ENCODE peak calls at places on chromosomes 13 and 19, in six cellular contexts. X is stimulated activated CD4-positive, alpha-beta T cell treated with anti-CD3 and anti-CD28 coated beads, Interleukin-2, amount 100 ng/mL, for 48 hours; I is BJ; L is fibroblast of pulmonary artery; A is activated T-helper 2 cell treated with anti-CD3 and anti-CD28 coated beads, Interferon-gamma antibody, Interleukin-2, Interleukin-4, amounts not matched to agents 10 μg/mL and 5 μg/mL and 100 μg/mL, durations not matched to agents 14 hours and 24 hours and 36 hours; F is ascending aorta. G is an unnamed sample.

GRCh38 chr19:44847144-44848035 is 1.3 kb downstream of the NECTIN2 start:
- DNase-seq in X (no peak), I (no peak), L (peak; percentile 50), A (no peak), F (peak; percentile 85), G (peak; percentile 76)

GRCh38 chr13:59960683-59961082 is 203.0 kb downstream of the DIAPH3 start:
- DNase-seq in X (no peak), I (no peak), L (peak; percentile 10), A (no peak), F (no peak), G (no peak)

GRCh38 chr13:73228546-73228945 is 169.7 kb downstream of the KLF5 start:
- DNase-seq in X (no peak), I (no peak), L (peak; percentile 18), A (peak; percentile 16), F (no peak), G (no peak)

GRCh38 chr13:100633461-100633860 is 41.1 kb downstream of the TMTC4 start:
- DNase-seq in X (no peak), I (peak; percentile 66), L (peak; percentile 91), A (no peak), F (no peak), G (peak; percentile 41)

GRCh38 chr13:38624822-38625221 is 62.1 kb upstream of the FREM2 start:
- DNase-seq in X (no peak), I (no peak), L (no peak), A (no peak), F (no peak), G (no peak)

GRCh38 chr13:96036515-96036914 is 16.7 kb downstream of the UGGT2 start:
- DNase-seq in X (no peak), I (no peak), L (no peak), A (no peak), F (no peak), G (no peak)

GRCh38 chr19:50669319-50670101 is 20.3 kb downstream of the C19orf81 start:
- DNase-seq in X (peak; percentile 45), I (no peak), L (peak; percentile 54), A (peak; percentile 36), F (no peak), G (no peak)

GRCh38 chr19:2150794-2151338 is 500 bp downstream of the AP3D1 start:
- DNase-seq in X (no peak), I (no peak), L (no peak), A (no peak), F (no peak), G (no peak)

GRCh38 chr13:111573801-111574200 is 253.4 kb downstream of the TEX29 start:
- DNase-seq in X (no peak), I (no peak), L (no peak), A (no peak), F (no peak), G (no peak)

GRCh38 chr19:17061205-17061604 is 14.0 kb downstream of the HAUS8 start:
- DNase-seq in X (no peak), I (no peak), L (no peak), A (no peak), F (no peak), G (no peak)

GRCh38 chr13:98677398-98677797 is 75.1 kb downstream of the SLC15A1 start:
- DNase-seq in X (no peak), I (no peak), L (peak; percentile 7), A (no peak), F (peak; percentile 78), G (no peak)

GRCh38 chr19:29031216-29031615 is 181.7 kb downstream of the UQCRFS1 start:
- DNase-seq in X (no peak), I (no peak), L (no peak), A (no peak), F (no peak), G (peak; percentile 77)

GRCh38 chr13:76837811-76838210 is 48.4 kb downstream of the KCTD12 start:
- DNase-seq in X (no peak), I (no peak), L (peak; percentile 53), A (no peak), F (no peak), G (no peak)

GRCh38 chr19:5579697-5580096 is 11.9 kb upstream of the TINCR start:
- DNase-seq in X (no peak), I (no peak), L (no peak), A (no peak), F (no peak), G (no peak)

GRCh38 chr19:46052896-46053295 is 12.1 kb upstream of the IGFL4 start:
- DNase-seq in X (no peak), I (no peak), L (no peak), A (no peak), F (no peak), G (no peak)